ENCODE peak calls at places on chromosomes 3 and 15, in seven cellular contexts. M, J, U, E, O, I and N are unnamed samples.

GRCh38 chr3:186035277-186035676 is 73.6 kb downstream of the ETV5 start:
- DNase-seq in M (peak; percentile 65), J (peak; percentile 60), U (no peak), E (no peak), O (no peak), I (peak; percentile 57), N (peak; percentile 25)

GRCh38 chr15:101676965-101677364 is 24.8 kb upstream of the TM2D3 start:
- DNase-seq in M (peak; percentile 16), J (no peak), U (no peak), E (peak; percentile 27), O (no peak), I (peak; percentile 33), N (peak; percentile 81)

GRCh38 chr3:192260611-192261010 is 466.7 kb downstream of the FGF12 start:
- DNase-seq in M (no peak), J (no peak), U (no peak), E (no peak), O (no peak), I (no peak), N (no peak)

GRCh38 chr3:78161736-78162135 is 1121.8 kb downstream of the ROBO2 start:
- DNase-seq in M (no peak), J (no peak), U (no peak), E (no peak), O (no peak), I (no peak), N (no peak)

GRCh38 chr3:102671005-102671404 is 236.2 kb downstream of the ZPLD1 start:
- DNase-seq in M (no peak), J (no peak), U (no peak), E (no peak), O (no peak), I (no peak), N (no peak)

GRCh38 chr15:60572462-60573214 is 93.7 kb upstream of the ICE2 start:
- DNase-seq in M (no peak), J (no peak), U (no peak), E (no peak), O (no peak), I (no peak), N (no peak)

GRCh38 chr3:24278526-24278925 is 216.1 kb downstream of the THRB start:
- DNase-seq in M (no peak), J (no peak), U (no peak), E (no peak), O (no peak), I (no peak), N (no peak)

GRCh38 chr3:47976135-47976758 is 40.0 kb downstream of the MAP4 start:
- DNase-seq in M (no peak), J (no peak), U (no peak), E (no peak), O (no peak), I (no peak), N (no peak)

GRCh38 chr15:38048001-38048455 is 113.6 kb downstream of the TMCO5A start:
- DNase-seq in M (no peak), J (no peak), U (no peak), E (no peak), O (no peak), I (no peak), N (no peak)

GRCh38 chr3:4416961-4417360 is 50.1 kb downstream of the SUMF1 start:
- DNase-seq in M (peak; percentile 89), J (peak; percentile 84), U (no peak), E (no peak), O (no peak), I (peak; percentile 100), N (peak; percentile 90)

GRCh38 chr3:9400626-9401025 is 3.2 kb downstream of the SETD5 start:
- DNase-seq in M (no peak), J (no peak), U (no peak), E (no peak), O (no peak), I (no peak), N (no peak)

GRCh38 chr15:61621146-61621545 is 392.0 kb upstream of the RORA start:
- DNase-seq in M (no peak), J (peak; percentile 7), U (no peak), E (no peak), O (no peak), I (peak; percentile 16), N (no peak)

GRCh38 chr3:64143399-64144130 is 81.7 kb downstream of the PRICKLE2 start:
- DNase-seq in M (peak; percentile 72), J (peak; percentile 60), U (no peak), E (no peak), O (no peak), I (peak; percentile 90), N (peak; percentile 95)

GRCh38 chr15:66743703-66744536 is 41.9 kb downstream of the SMAD6 start:
- DNase-seq in M (peak; percentile 59), J (peak; percentile 53), U (no peak), E (no peak), O (no peak), I (peak; percentile 74), N (peak; percentile 80)

GRCh38 chr3:176526194-176526593 is 671.1 kb downstream of the TBL1XR1 start:
- DNase-seq in M (no peak), J (peak; percentile 8), U (no peak), E (no peak), O (no peak), I (no peak), N (no peak)

GRCh38 chr15:68789921-68790575 is 30.6 kb downstream of the ANP32A start:
- DNase-seq in M (peak; percentile 64), J (peak; percentile 20), U (no peak), E (no peak), O (no peak), I (peak; percentile 36), N (peak; percentile 93)

GRCh38 chr3:172647823-172648222 is 63.0 kb downstream of the NCEH1 start:
- DNase-seq in M (no peak), J (no peak), U (no peak), E (no peak), O (no peak), I (no peak), N (no peak)

GRCh38 chr3:14256561-14257342 is 78.1 kb downstream of the LSM3 start:
- DNase-seq in M (no peak), J (no peak), U (no peak), E (no peak), O (no peak), I (peak; percentile 35), N (no peak)